ENCODE peak calls at places on chromosomes 6 and 20, in four cellular contexts. Y is neural crest cell, A is activated T-cell treated with anti-CD3 and anti-CD28 coated beads for 1 hour, W is NCI-H1417 treated with DMSO at 0.1 percent for 48 hours. Q is an unnamed sample.

GRCh38 chr20:46757754-46758678 is 48.6 kb downstream of the SLC2A10 start:
- DNase-seq in Y (peak), A (peak), W (peak), Q (no peak)

GRCh38 chr20:58818585-58819285 is 32.0 kb downstream of the GNAS-AS1 start:
- DNase-seq in W (no peak), Y (no peak), A (no peak), Q (no peak)

GRCh38 chr6:166587631-166588413 is 1.3 kb upstream of the RAMACL start:
- DNase-seq in W (no peak), A (no peak), Y (no peak), Q (no peak)

GRCh38 chr6:104326173-104327001 is 533.3 kb downstream of the HACE1 start:
- DNase-seq in A (no peak), Y (no peak), W (no peak), Q (no peak)

GRCh38 chr6:157469378-157469777 is 88.4 kb downstream of the ZDHHC14 start:
- DNase-seq in W (no peak), A (no peak), Y (no peak), Q (no peak)

GRCh38 chr6:15110721-15111354 is 135.0 kb upstream of the JARID2 start:
- DNase-seq in W (no peak), A (no peak), Y (no peak), Q (no peak)

GRCh38 chr6:133767571-133767970 is 121.3 kb upstream of the TCF21 start:
- DNase-seq in W (no peak), Y (no peak), A (no peak), Q (no peak)

GRCh38 chr20:62854121-62854520 is 7.5 kb downstream of the TCFL5 start:
- DNase-seq in Y (no peak), W (no peak), A (no peak), Q (no peak)

GRCh38 chr20:23459431-23460112 is 6.9 kb upstream of the CST11 start:
- DNase-seq in Y (no peak), A (no peak), W (no peak), Q (no peak)

GRCh38 chr20:41572010-41572572 is 46.1 kb downstream of the CHD6 start:
- DNase-seq in Y (no peak), A (no peak), W (no peak), Q (peak)

GRCh38 chr6:29087213-29087612 is at the start of gene OR2B3:
- DNase-seq in W (no peak), Y (no peak), A (no peak), Q (no peak)

GRCh38 chr20:2405693-2406065 is 25.0 kb downstream of the TGM6 start:
- DNase-seq in Y (no peak), A (no peak), W (no peak), Q (no peak)

GRCh38 chr6:74075323-74075722 is 379.3 kb downstream of the CD109 start:
- DNase-seq in Y (no peak), W (no peak), A (no peak), Q (no peak)

GRCh38 chr6:71347119-71347518 is 58.5 kb downstream of the OGFRL1 start:
- DNase-seq in W (no peak), Y (no peak), A (no peak), Q (no peak)

GRCh38 chr20:48178607-48179006 is 393.3 kb upstream of the SULF2 start:
- DNase-seq in A (no peak), W (no peak), Y (peak), Q (no peak)

GRCh38 chr6:105592329-105592728 is 189.4 kb upstream of the PREP start:
- DNase-seq in A (no peak), Y (no peak), W (no peak), Q (peak)

GRCh38 chr6:128600397-128600951 is 80.1 kb upstream of the PTPRK start:
- DNase-seq in Y (no peak), A (no peak), W (no peak), Q (no peak)

GRCh38 chr6:40713002-40713719 is 126.0 kb upstream of the LRFN2 start:
- DNase-seq in Y (no peak), W (no peak), A (no peak), Q (no peak)

GRCh38 chr6:20458051-20458894 is 56.6 kb downstream of the E2F3 start:
- DNase-seq in W (no peak), A (no peak), Y (no peak), Q (no peak)

Q was measured in LNCaP clone FGC.